ENCODE peak calls at places on chromosomes 1 and 21, in six cellular contexts. B, Q, N, K, R and V are unnamed samples.

GRCh38 chr1:71861022-71861421 is 421.3 kb downstream of the NEGR1 start:
- DNase-seq in B (peak; percentile 69), Q (no peak), N (no peak), K (no peak), R (peak; percentile 10), V (no peak)

GRCh38 chr1:174968750-174969244 is 30.9 kb upstream of the CACYBP start:
- DNase-seq in B (peak; percentile 63), Q (no peak), N (no peak), K (no peak), R (peak; percentile 52), V (peak; percentile 98)

GRCh38 chr1:247334378-247335133 is 2.9 kb upstream of the ZNF496 start:
- DNase-seq in B (no peak), Q (no peak), N (no peak), K (no peak), R (no peak), V (no peak)

GRCh38 chr1:55580845-55581332 is 365.7 kb upstream of the USP24 start:
- DNase-seq in B (peak; percentile 93), Q (no peak), N (no peak), K (no peak), R (peak; percentile 71), V (peak; percentile 71)

GRCh38 chr1:37477198-37477931 is 3.0 kb downstream of the ZC3H12A start:
- DNase-seq in B (peak; percentile 45), Q (peak; percentile 74), N (peak; percentile 93), K (peak; percentile 87), R (peak; percentile 50), V (peak; percentile 70)

GRCh38 chr1:1573843-1574720 is 581 bp downstream of the SSU72 start:
- DNase-seq in B (peak; percentile 50), Q (no peak), N (peak; percentile 88), K (peak; percentile 77), R (peak; percentile 70), V (peak; percentile 78)

GRCh38 chr1:36589006-36589405 is 106.3 kb upstream of the CSF3R start:
- DNase-seq in B (no peak), Q (no peak), N (no peak), K (no peak), R (no peak), V (no peak)

GRCh38 chr1:152517237-152517811 is 3.0 kb downstream of the CRCT1 start:
- DNase-seq in B (peak; percentile 5), Q (no peak), N (peak; percentile 73), K (peak; percentile 71), R (no peak), V (no peak)

GRCh38 chr1:113818585-113818984 is 6.3 kb upstream of the RSBN1 start:
- DNase-seq in B (no peak), Q (no peak), N (no peak), K (no peak), R (no peak), V (no peak)

GRCh38 chr1:108639899-108640560 is 20.9 kb downstream of the HENMT1 start:
- DNase-seq in B (no peak), Q (no peak), N (no peak), K (no peak), R (no peak), V (no peak)

GRCh38 chr1:84642776-84643175 is 47.5 kb downstream of the SSX2IP start:
- DNase-seq in B (no peak), Q (no peak), N (no peak), K (no peak), R (no peak), V (no peak)

GRCh38 chr1:97573560-97573959 is 347.3 kb downstream of the DPYD start:
- DNase-seq in B (peak; percentile 13), Q (no peak), N (no peak), K (no peak), R (no peak), V (peak; percentile 50)

GRCh38 chr1:245807306-245807705 is 652.5 kb downstream of the KIF26B start:
- DNase-seq in B (peak; percentile 63), Q (no peak), N (no peak), K (peak; percentile 55), R (peak; percentile 50), V (no peak)

GRCh38 chr1:171663036-171663853 is 10.8 kb upstream of the MYOC start:
- DNase-seq in B (no peak), Q (no peak), N (no peak), K (no peak), R (no peak), V (no peak)

GRCh38 chr1:74611887-74612286 is 61.7 kb downstream of the ERICH3 start:
- DNase-seq in B (no peak), Q (no peak), N (no peak), K (no peak), R (peak; percentile 1), V (no peak)

GRCh38 chr1:42379794-42380616 is 587 bp upstream of the RIMKLA start:
- DNase-seq in B (peak; percentile 14), Q (no peak), N (peak; percentile 68), K (no peak), R (peak; percentile 17), V (peak; percentile 33)

GRCh38 chr1:201982082-201982922 is at the start of gene RNPEP:
- DNase-seq in B (peak; percentile 64), Q (peak; percentile 83), N (peak; percentile 87), K (peak; percentile 89), R (peak; percentile 62), V (peak; percentile 61)

GRCh38 chr1:186617860-186618780 is 62.1 kb downstream of the PTGS2 start:
- DNase-seq in B (peak; percentile 85), Q (no peak), N (no peak), K (peak; percentile 78), R (peak; percentile 73), V (peak; percentile 37)

GRCh38 chr21:43865471-43866181 is 603 bp downstream of the AGPAT3 start:
- DNase-seq in B (peak; percentile 22), Q (no peak), N (no peak), K (peak; percentile 79), R (peak; percentile 20), V (peak; percentile 28)

GRCh38 chr1:218462591-218462990 is 117.5 kb downstream of the TGFB2 start:
- DNase-seq in B (no peak), Q (no peak), N (no peak), K (no peak), R (peak; percentile 26), V (no peak)

GRCh38 chr1:186682721-186683120 is 2.5 kb upstream of the PTGS2 start:
- DNase-seq in B (peak; percentile 57), Q (no peak), N (no peak), K (no peak), R (peak; percentile 71), V (peak; percentile 74)

GRCh38 chr1:246483204-246483933 is 23.7 kb downstream of the SMYD3 start:
- DNase-seq in B (peak; percentile 27), Q (no peak), N (no peak), K (no peak), R (peak; percentile 23), V (peak; percentile 21)

GRCh38 chr1:72932025-72932424 is 649.7 kb upstream of the NEGR1 start:
- DNase-seq in B (no peak), Q (no peak), N (no peak), K (no peak), R (no peak), V (no peak)

GRCh38 chr1:117758444-117759316 is 152.8 kb downstream of the TENT5C start:
- DNase-seq in B (peak; percentile 78), Q (no peak), N (peak; percentile 80), K (peak; percentile 89), R (peak; percentile 89), V (peak; percentile 88)

GRCh38 chr1:14827870-14828269 is 229.4 kb downstream of the KAZN start:
- DNase-seq in B (no peak), Q (no peak), N (no peak), K (no peak), R (no peak), V (no peak)
- TF ChIP-seq CTCF in B (no peak), Q (no peak), N (no peak), K (no peak), R (no peak), V (no peak)

GRCh38 chr1:22636927-22637326 is 499 bp downstream of the C1QA start:
- DNase-seq in B (no peak), Q (no peak), N (no peak), K (no peak), R (no peak), V (no peak)
- H3K4me3 ChIP-seq in B (no peak overlapping the region), Q (peak overlapping the region; percentile 28), N (no peak overlapping the region), K (peak overlapping the region; percentile 16), R (no peak overlapping the region), V (no peak overlapping the region)

GRCh38 chr21:41659791-41660560 is 106.9 kb downstream of the RIPK4 start:
- DNase-seq in B (peak; percentile 32), Q (peak; percentile 70), N (peak; percentile 81), K (no peak), R (peak; percentile 70), V (peak; percentile 25)
- TF ChIP-seq CTCF in B (no peak), Q (no peak), N (no peak), K (no peak), R (peak; percentile 72), V (peak; percentile 31)

GRCh38 chr1:204382714-204383083 is 23.0 kb upstream of the PLEKHA6 start:
- DNase-seq in B (no peak), Q (no peak), N (no peak), K (no peak), R (no peak), V (no peak)
- H3K4me3 ChIP-seq in B (no peak overlapping the region), Q (no peak overlapping the region), N (no peak overlapping the region), K (peak overlapping the region; percentile 34), R (no peak overlapping the region), V (no peak overlapping the region)

GRCh38 chr1:7561331-7561921 is 209.7 kb upstream of the VAMP3 start:
- DNase-seq in B (no peak), Q (no peak), N (peak; percentile 56), K (no peak), R (no peak), V (no peak)
- TF ChIP-seq CTCF in B (peak; percentile 34), Q (no peak), N (no peak), K (no peak), R (no peak), V (peak; percentile 48)

GRCh38 chr1:62905309-62905708 is 121.4 kb downstream of the ATG4C start:
- DNase-seq in B (no peak), Q (no peak), N (no peak), K (no peak), R (no peak), V (no peak)

GRCh38 chr1:62904537-62904936 is 120.6 kb downstream of the ATG4C start:
- DNase-seq in B (no peak), Q (no peak), N (no peak), K (no peak), R (no peak), V (no peak)

GRCh38 chr1:62905872-62906271 is 121.9 kb downstream of the ATG4C start:
- DNase-seq in B (no peak), Q (no peak), N (no peak), K (no peak), R (no peak), V (no peak)

GRCh38 chr1:62906428-62906886 is 122.5 kb downstream of the ATG4C start:
- DNase-seq in B (peak; percentile 21), Q (no peak), N (no peak), K (no peak), R (peak; percentile 15), V (peak; percentile 38)

DNA sequence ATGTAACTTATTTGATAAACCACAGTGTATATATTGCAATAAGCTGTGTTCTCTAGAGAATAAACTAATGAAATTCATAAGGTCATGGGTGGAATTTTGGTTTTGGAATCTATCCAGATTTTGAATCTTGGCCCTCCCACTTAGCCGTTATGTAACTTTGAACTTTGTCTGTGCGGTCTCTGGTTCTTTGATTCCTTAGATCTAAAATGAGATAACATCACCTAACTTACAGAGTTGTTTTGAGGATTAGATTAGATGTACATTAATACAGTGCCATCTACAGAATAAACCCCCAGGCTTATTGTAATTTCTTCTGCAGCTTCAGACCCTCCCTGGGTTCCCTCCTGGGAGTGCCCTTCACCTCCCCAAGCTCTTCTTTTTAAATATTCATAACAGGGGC is 124.2 kb downstream of the ATG4C start:
- DNase-seq in B (no peak), Q (no peak), N (no peak), K (no peak), R (no peak), V (peak; percentile 24)
- H3K4me3 ChIP-seq in B (no peak overlapping the region), Q (no peak overlapping the region), N (no peak overlapping the region), K (no peak overlapping the region), R (no peak overlapping the region), V (no peak overlapping the region)

GRCh38 chr1:213070399-213070798 is 19.4 kb downstream of the RPS6KC1 start:
- DNase-seq in B (peak; percentile 69), Q (no peak), N (no peak), K (no peak), R (peak; percentile 84), V (peak; percentile 84)
- TF ChIP-seq CTCF in B (no peak), Q (no peak), N (no peak), K (no peak), R (peak; percentile 17), V (peak; percentile 50)